ENCODE peak calls at places on chromosomes 1 and 21, in six cellular contexts. K is AG08396, M is dorsolateral prefrontal cortex, C is fibroblast of lung, W is mucosa of gallbladder, E is fibroblast of the conjunctiva. I is an unnamed sample.

GRCh38 chr21:31072486-31072885 is 34.2 kb upstream of the KRTAP19-8 start:
- DNase-seq in K (no peak), M (no peak), C (no peak), W (no peak), E (no peak), I (no peak)

GRCh38 chr1:119688810-119689209 is 22.9 kb upstream of the PHGDH start:
- DNase-seq in K (no peak), M (no peak), C (no peak), W (no peak), E (no peak), I (no peak)

GRCh38 chr1:152386940-152387339 is 27.1 kb downstream of the CRNN start:
- DNase-seq in K (no peak), M (no peak), C (no peak), W (no peak), E (no peak), I (no peak)

GRCh38 chr1:110508038-110508437 is 10.9 kb downstream of the KCNA10 start:
- DNase-seq in K (peak), M (no peak), C (no peak), W (peak), E (no peak), I (no peak)

GRCh38 chr1:8134546-8135235 is 108.6 kb upstream of the ERRFI1 start:
- DNase-seq in K (no peak), M (no peak), C (no peak), W (no peak), E (no peak), I (no peak)

GRCh38 chr1:203663294-203663693 is 36.7 kb downstream of the ATP2B4 start:
- DNase-seq in K (peak), M (no peak), C (peak), W (no peak), E (no peak), I (no peak)

GRCh38 chr21:27024316-27024715 is 57.4 kb upstream of the ADAMTS5 start:
- DNase-seq in K (peak), M (no peak), C (peak), W (no peak), E (peak), I (no peak)

GRCh38 chr1:202107801-202108731 is 14.7 kb upstream of the GPR37L1 start:
- DNase-seq in K (no peak), M (no peak), C (no peak), W (peak), E (no peak), I (no peak)

GRCh38 chr21:42227909-42228708 is 9.2 kb downstream of the ABCG1 start:
- DNase-seq in K (peak), M (peak), C (peak), W (peak), E (peak), I (no peak)

GRCh38 chr1:6688001-6688400 is 13.6 kb downstream of the DNAJC11 start:
- DNase-seq in K (no peak), M (no peak), C (no peak), W (no peak), E (no peak), I (no peak)

GRCh38 chr1:30746212-30747027 is 11.2 kb downstream of the LAPTM5 start:
- DNase-seq in K (no peak), M (no peak), C (no peak), W (no peak), E (no peak), I (no peak)

GRCh38 chr1:97826820-97827219 is 94.0 kb downstream of the DPYD start:
- DNase-seq in K (no peak), M (no peak), C (no peak), W (no peak), E (no peak), I (no peak)

GRCh38 chr1:81463889-81464288 is 336.8 kb upstream of the ADGRL2 start:
- DNase-seq in K (no peak), M (no peak), C (no peak), W (no peak), E (no peak), I (no peak)

GRCh38 chr1:208531003-208531750 is 287.0 kb upstream of the PLXNA2 start:
- DNase-seq in K (no peak), M (no peak), C (no peak), W (no peak), E (no peak), I (no peak)

GRCh38 chr1:24244519-24245268 is 57.6 kb upstream of the IFNLR1 start:
- DNase-seq in K (no peak), M (no peak), C (no peak), W (no peak), E (no peak), I (no peak)

GRCh38 chr1:89553195-89553584 is 28.6 kb downstream of the LRRC8B start:
- DNase-seq in K (no peak), M (no peak), C (no peak), W (no peak), E (no peak), I (no peak)

GRCh38 chr21:25691931-25692330 is 42.8 kb downstream of the ATP5PF start:
- DNase-seq in K (peak), M (no peak), C (peak), W (no peak), E (no peak), I (no peak)

GRCh38 chr21:41743321-41744027 is 23.4 kb downstream of the RIPK4 start:
- DNase-seq in K (no peak), M (no peak), C (no peak), W (no peak), E (no peak), I (no peak)

GRCh38 chr1:77438239-77438913 is 156.6 kb downstream of the AK5 start:
- DNase-seq in K (peak), M (peak), C (peak), W (peak), E (peak), I (peak)

GRCh38 chr21:28892550-28893111 is 100.0 kb downstream of the LTN1 start:
- DNase-seq in K (no peak), M (no peak), C (no peak), W (no peak), E (no peak), I (no peak)

GRCh38 chr1:168875819-168876218 is 146.8 kb upstream of the DPT start:
- DNase-seq in K (no peak), M (no peak), C (no peak), W (no peak), E (no peak), I (no peak)

GRCh38 chr1:3101127-3101939 is 32.3 kb downstream of the PRDM16 start:
- DNase-seq in K (no peak), M (no peak), C (no peak), W (no peak), E (no peak), I (no peak)

GRCh38 chr21:26550357-26550756 is 22.7 kb downstream of the CYYR1 start:
- DNase-seq in K (no peak), M (no peak), C (peak), W (no peak), E (no peak), I (no peak)

GRCh38 chr1:182974792-182975191 is 21.8 kb upstream of the SHCBP1L start:
- DNase-seq in K (no peak), M (no peak), C (no peak), W (no peak), E (no peak), I (peak)

GRCh38 chr1:173415490-173415889 is 61.6 kb upstream of the PRDX6 start:
- DNase-seq in K (no peak), M (no peak), C (no peak), W (no peak), E (no peak), I (no peak)

GRCh38 chr1:220815409-220815808 is 28.7 kb downstream of the MTARC1 start:
- DNase-seq in K (no peak), M (no peak), C (no peak), W (no peak), E (no peak), I (no peak)

GRCh38 chr1:89566761-89567174 is 42.1 kb downstream of the LRRC8B start:
- DNase-seq in K (no peak), M (peak), C (peak), W (peak), E (no peak), I (no peak)

GRCh38 chr1:224226849-224227502 is 43.9 kb downstream of the DEGS1 start:
- DNase-seq in K (no peak), M (no peak), C (no peak), W (no peak), E (no peak), I (no peak)

GRCh38 chr1:214028095-214028494 is 40.3 kb downstream of the PROX1 start:
- DNase-seq in K (no peak), M (no peak), C (no peak), W (no peak), E (no peak), I (no peak)

I was measured in retinal pigment epithelial cell.